ENCODE peak calls at places on chromosome 16, in ten cellular contexts. One of them, this sample, is unnamed.

GRCh38 chr16:20898938-20899502 is 1.1 kb downstream of the DCUN1D3 start:
- DNase-seq in mucosa of descending colon: no peak
- DNase-seq in CD8-positive, alpha-beta T cell: no peak
- DNase-seq in A549: no peak
- DNase-seq in bronchial epithelial cell: peak
- DNase-seq in BE2C: no peak
- DNase-seq in thoracic aorta: no peak
- DNase-seq in B cell: no peak
- DNase-seq in BJ: peak
- DNase-seq in progenitor cell of endocrine pancreas: no peak
- DNase-seq in this sample: no peak

GRCh38 chr16:27291722-27292240 is 22.0 kb upstream of the IL4R start:
- DNase-seq in A549: no peak
- DNase-seq in mucosa of descending colon: no peak
- DNase-seq in thoracic aorta: no peak
- DNase-seq in BE2C: no peak
- DNase-seq in bronchial epithelial cell: no peak
- DNase-seq in BJ: no peak
- DNase-seq in B cell: no peak
- DNase-seq in CD8-positive, alpha-beta T cell: no peak
- DNase-seq in progenitor cell of endocrine pancreas: no peak
- DNase-seq in this sample: no peak

GRCh38 chr16:886084-886543 is 84.7 kb downstream of the LMF1 start:
- DNase-seq in thoracic aorta: no peak
- DNase-seq in mucosa of descending colon: peak
- DNase-seq in BJ: no peak
- DNase-seq in progenitor cell of endocrine pancreas: no peak
- DNase-seq in A549: no peak
- DNase-seq in bronchial epithelial cell: no peak
- DNase-seq in B cell: no peak
- DNase-seq in BE2C: peak
- DNase-seq in CD8-positive, alpha-beta T cell: no peak
- DNase-seq in this sample: no peak

GRCh38 chr16:56918467-56919012 is 13.4 kb upstream of the HERPUD1 start:
- DNase-seq in progenitor cell of endocrine pancreas: no peak
- DNase-seq in A549: no peak
- DNase-seq in BJ: no peak
- DNase-seq in CD8-positive, alpha-beta T cell: no peak
- DNase-seq in mucosa of descending colon: no peak
- DNase-seq in B cell: no peak
- DNase-seq in BE2C: no peak
- DNase-seq in bronchial epithelial cell: no peak
- DNase-seq in thoracic aorta: no peak
- DNase-seq in this sample: no peak

GRCh38 chr16:66903544-66904427 is 14.9 kb downstream of the CDH16 start:
- DNase-seq in A549: peak
- DNase-seq in progenitor cell of endocrine pancreas: no peak
- DNase-seq in bronchial epithelial cell: no peak
- DNase-seq in BE2C: peak
- DNase-seq in B cell: no peak
- DNase-seq in BJ: no peak
- DNase-seq in thoracic aorta: no peak
- DNase-seq in CD8-positive, alpha-beta T cell: no peak
- DNase-seq in mucosa of descending colon: peak
- DNase-seq in this sample: no peak

GRCh38 chr16:10080031-10080772 is 102.0 kb downstream of the GRIN2A start:
- DNase-seq in A549: no peak
- DNase-seq in thoracic aorta: peak
- DNase-seq in mucosa of descending colon: no peak
- DNase-seq in bronchial epithelial cell: peak
- DNase-seq in B cell: no peak
- DNase-seq in BE2C: no peak
- DNase-seq in progenitor cell of endocrine pancreas: peak
- DNase-seq in BJ: peak
- DNase-seq in CD8-positive, alpha-beta T cell: no peak
- DNase-seq in this sample: peak

GRCh38 chr16:88798073-88798472 is 5.5 kb upstream of the CDT1 start:
- DNase-seq in BE2C: no peak
- DNase-seq in B cell: no peak
- DNase-seq in thoracic aorta: no peak
- DNase-seq in CD8-positive, alpha-beta T cell: no peak
- DNase-seq in bronchial epithelial cell: no peak
- DNase-seq in BJ: no peak
- DNase-seq in progenitor cell of endocrine pancreas: no peak
- DNase-seq in A549: no peak
- DNase-seq in mucosa of descending colon: no peak
- DNase-seq in this sample: no peak

GRCh38 chr16:56262879-56263245 is 71.6 kb downstream of the GNAO1 start:
- DNase-seq in bronchial epithelial cell: no peak
- DNase-seq in progenitor cell of endocrine pancreas: no peak
- DNase-seq in B cell: peak
- DNase-seq in BE2C: no peak
- DNase-seq in BJ: no peak
- DNase-seq in thoracic aorta: no peak
- DNase-seq in mucosa of descending colon: no peak
- DNase-seq in A549: no peak
- DNase-seq in CD8-positive, alpha-beta T cell: no peak
- DNase-seq in this sample: no peak

GRCh38 chr16:86590501-86591144 is 12.3 kb downstream of the FOXL1 start:
- DNase-seq in CD8-positive, alpha-beta T cell: no peak
- DNase-seq in A549: no peak
- DNase-seq in mucosa of descending colon: no peak
- DNase-seq in BJ: peak
- DNase-seq in thoracic aorta: no peak
- DNase-seq in bronchial epithelial cell: peak
- DNase-seq in B cell: no peak
- DNase-seq in progenitor cell of endocrine pancreas: no peak
- DNase-seq in BE2C: no peak
- DNase-seq in this sample: peak

GRCh38 chr16:62038225-62038624 is 2.0 kb upstream of the CDH8 start:
- DNase-seq in progenitor cell of endocrine pancreas: no peak
- DNase-seq in BJ: no peak
- DNase-seq in thoracic aorta: no peak
- DNase-seq in mucosa of descending colon: no peak
- DNase-seq in bronchial epithelial cell: peak
- DNase-seq in BE2C: no peak
- DNase-seq in B cell: no peak
- DNase-seq in CD8-positive, alpha-beta T cell: no peak
- DNase-seq in A549: no peak
- DNase-seq in this sample: no peak

GRCh38 chr16:62036101-62036806 is at the start of gene CDH8:
- DNase-seq in A549: no peak
- DNase-seq in mucosa of descending colon: no peak
- DNase-seq in BE2C: no peak
- DNase-seq in CD8-positive, alpha-beta T cell: no peak
- DNase-seq in BJ: no peak
- DNase-seq in progenitor cell of endocrine pancreas: peak
- DNase-seq in thoracic aorta: no peak
- DNase-seq in B cell: no peak
- DNase-seq in bronchial epithelial cell: no peak
- DNase-seq in this sample: no peak

GRCh38 chr16:62036807-62037135 is 533 bp upstream of the CDH8 start:
- DNase-seq in BE2C: no peak
- DNase-seq in progenitor cell of endocrine pancreas: no peak
- DNase-seq in A549: no peak
- DNase-seq in thoracic aorta: no peak
- DNase-seq in CD8-positive, alpha-beta T cell: no peak
- DNase-seq in bronchial epithelial cell: no peak
- DNase-seq in mucosa of descending colon: no peak
- DNase-seq in BJ: no peak
- DNase-seq in B cell: no peak
- DNase-seq in this sample: no peak

GRCh38 chr16:62038646-62039045 is 2.4 kb upstream of the CDH8 start:
- DNase-seq in thoracic aorta: no peak
- DNase-seq in BJ: no peak
- DNase-seq in mucosa of descending colon: no peak
- DNase-seq in CD8-positive, alpha-beta T cell: no peak
- DNase-seq in A549: no peak
- DNase-seq in B cell: no peak
- DNase-seq in BE2C: no peak
- DNase-seq in bronchial epithelial cell: no peak
- DNase-seq in progenitor cell of endocrine pancreas: no peak
- DNase-seq in this sample: no peak

DNA sequence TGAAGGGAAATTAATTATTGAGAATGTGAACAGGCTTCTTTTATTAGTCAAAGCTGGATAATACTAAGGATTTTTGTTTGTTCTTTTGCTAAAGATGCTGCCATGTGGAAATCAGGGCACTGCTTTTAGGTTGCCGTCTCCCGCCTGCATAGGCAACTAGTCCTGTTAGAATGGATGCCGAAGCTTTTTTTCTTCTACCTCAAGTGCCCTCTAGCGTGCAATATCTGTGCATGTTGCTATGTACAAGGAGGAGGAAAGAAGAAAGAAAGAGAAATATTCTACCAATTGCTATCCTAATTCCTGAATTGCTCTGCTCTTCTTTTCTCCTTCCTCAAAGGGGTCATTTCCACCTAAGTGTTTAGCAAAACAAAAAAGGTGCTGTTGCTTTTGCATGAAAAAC is 5.2 kb upstream of the CDH8 start:
- DNase-seq in progenitor cell of endocrine pancreas: peak
- DNase-seq in thoracic aorta: no peak
- DNase-seq in B cell: no peak
- DNase-seq in BE2C: no peak
- DNase-seq in A549: peak
- DNase-seq in mucosa of descending colon: no peak
- DNase-seq in BJ: no peak
- DNase-seq in bronchial epithelial cell: peak
- DNase-seq in CD8-positive, alpha-beta T cell: no peak
- DNase-seq in this sample: no peak
- TF ChIP-seq CTCF in progenitor cell of endocrine pancreas: peak
- TF ChIP-seq CTCF in thoracic aorta: peak
- TF ChIP-seq CTCF in B cell: no peak
- TF ChIP-seq CTCF in BE2C: peak
- TF ChIP-seq CTCF in A549: peak
- TF ChIP-seq CTCF in mucosa of descending colon: no peak
- TF ChIP-seq CTCF in BJ: peak
- TF ChIP-seq CTCF in bronchial epithelial cell: peak
- TF ChIP-seq CTCF in CD8-positive, alpha-beta T cell: no peak
- TF ChIP-seq CTCF in this sample: peak

GRCh38 chr16:8872071-8872470 is 3.3 kb upstream of the CARHSP1 start:
- DNase-seq in CD8-positive, alpha-beta T cell: no peak
- DNase-seq in thoracic aorta: no peak
- DNase-seq in B cell: no peak
- DNase-seq in BE2C: no peak
- DNase-seq in progenitor cell of endocrine pancreas: no peak
- DNase-seq in A549: no peak
- DNase-seq in mucosa of descending colon: no peak
- DNase-seq in bronchial epithelial cell: no peak
- DNase-seq in BJ: no peak
- DNase-seq in this sample: no peak

GRCh38 chr16:8872967-8873865 is 4.4 kb upstream of the CARHSP1 start:
- DNase-seq in bronchial epithelial cell: no peak
- DNase-seq in thoracic aorta: no peak
- DNase-seq in mucosa of descending colon: no peak
- DNase-seq in progenitor cell of endocrine pancreas: no peak
- DNase-seq in B cell: no peak
- DNase-seq in BE2C: no peak
- DNase-seq in CD8-positive, alpha-beta T cell: no peak
- DNase-seq in BJ: no peak
- DNase-seq in A549: no peak
- DNase-seq in this sample: no peak

GRCh38 chr16:8877894-8878522 is 4.1 kb upstream of the LITAFD start:
- DNase-seq in CD8-positive, alpha-beta T cell: no peak
- DNase-seq in bronchial epithelial cell: peak
- DNase-seq in B cell: no peak
- DNase-seq in BJ: no peak
- DNase-seq in BE2C: no peak
- DNase-seq in mucosa of descending colon: no peak
- DNase-seq in progenitor cell of endocrine pancreas: no peak
- DNase-seq in A549: no peak
- DNase-seq in thoracic aorta: no peak
- DNase-seq in this sample: no peak

GRCh38 chr16:8878523-8878911 is 3.6 kb upstream of the LITAFD start:
- DNase-seq in A549: no peak
- DNase-seq in BJ: peak
- DNase-seq in CD8-positive, alpha-beta T cell: no peak
- DNase-seq in mucosa of descending colon: no peak
- DNase-seq in thoracic aorta: no peak
- DNase-seq in progenitor cell of endocrine pancreas: no peak
- DNase-seq in B cell: no peak
- DNase-seq in BE2C: no peak
- DNase-seq in bronchial epithelial cell: peak
- DNase-seq in this sample: no peak

GRCh38 chr16:8874388-8874787 is 5.6 kb upstream of the CARHSP1 start:
- DNase-seq in A549: no peak
- DNase-seq in BE2C: no peak
- DNase-seq in B cell: no peak
- DNase-seq in CD8-positive, alpha-beta T cell: no peak
- DNase-seq in bronchial epithelial cell: no peak
- DNase-seq in progenitor cell of endocrine pancreas: no peak
- DNase-seq in BJ: no peak
- DNase-seq in thoracic aorta: no peak
- DNase-seq in mucosa of descending colon: no peak
- DNase-seq in this sample: no peak
- TF ChIP-seq CTCF in A549: no peak
- TF ChIP-seq CTCF in BE2C: no peak
- TF ChIP-seq CTCF in B cell: no peak
- TF ChIP-seq CTCF in CD8-positive, alpha-beta T cell: no peak
- TF ChIP-seq CTCF in bronchial epithelial cell: no peak
- TF ChIP-seq CTCF in progenitor cell of endocrine pancreas: no peak
- TF ChIP-seq CTCF in BJ: no peak
- TF ChIP-seq CTCF in thoracic aorta: no peak
- TF ChIP-seq CTCF in mucosa of descending colon: no peak
- TF ChIP-seq CTCF in this sample: no peak

GRCh38 chr16:11990672-11991390 is 14.3 kb downstream of the SNX29 start:
- DNase-seq in mucosa of descending colon: no peak
- DNase-seq in A549: no peak
- DNase-seq in progenitor cell of endocrine pancreas: no peak
- DNase-seq in BE2C: no peak
- DNase-seq in thoracic aorta: no peak
- DNase-seq in BJ: no peak
- DNase-seq in B cell: no peak
- DNase-seq in bronchial epithelial cell: no peak
- DNase-seq in CD8-positive, alpha-beta T cell: no peak
- DNase-seq in this sample: no peak
- TF ChIP-seq CTCF in mucosa of descending colon: no peak
- TF ChIP-seq CTCF in A549: no peak
- TF ChIP-seq CTCF in progenitor cell of endocrine pancreas: no peak
- TF ChIP-seq CTCF in BE2C: no peak
- TF ChIP-seq CTCF in thoracic aorta: no peak
- TF ChIP-seq CTCF in BJ: no peak
- TF ChIP-seq CTCF in B cell: no peak
- TF ChIP-seq CTCF in bronchial epithelial cell: no peak
- TF ChIP-seq CTCF in CD8-positive, alpha-beta T cell: no peak
- TF ChIP-seq CTCF in this sample: no peak

DNA sequence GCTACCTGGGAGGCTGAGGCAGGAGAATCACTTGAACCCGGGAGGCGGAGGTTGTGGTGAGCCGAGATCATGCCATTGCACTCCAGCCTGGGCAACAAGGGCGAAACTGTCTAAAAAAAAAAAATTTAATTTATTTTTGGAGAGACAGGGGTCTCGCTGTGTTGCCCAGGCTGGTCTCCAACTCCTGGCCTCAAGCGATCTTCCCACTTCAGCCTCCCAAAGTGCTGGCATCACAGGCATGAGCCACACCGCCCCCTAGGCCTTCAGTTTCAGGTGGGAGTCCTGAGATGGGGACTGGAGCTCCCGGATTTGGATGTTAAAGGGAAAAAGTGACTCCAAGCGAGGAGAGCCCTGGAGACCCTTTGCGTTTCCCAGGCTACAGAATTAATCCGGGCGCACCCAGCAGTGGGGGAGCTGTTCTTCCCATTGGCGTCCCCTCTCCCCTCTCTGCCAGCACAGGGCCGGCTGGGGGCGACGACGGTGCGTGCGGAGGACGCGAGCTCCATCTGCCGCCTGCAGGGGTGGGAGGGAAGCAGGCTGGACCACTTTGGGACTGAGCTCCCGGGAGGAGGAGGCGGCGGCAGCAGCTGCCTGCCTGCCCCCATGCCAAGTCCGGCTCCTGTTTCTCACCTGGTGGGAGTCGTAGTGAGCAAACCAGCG is 49.3 kb upstream of the USP7 start:
- DNase-seq in A549: no peak
- DNase-seq in mucosa of descending colon: no peak
- DNase-seq in BE2C: peak
- DNase-seq in BJ: no peak
- DNase-seq in CD8-positive, alpha-beta T cell: no peak
- DNase-seq in progenitor cell of endocrine pancreas: peak
- DNase-seq in bronchial epithelial cell: no peak
- DNase-seq in B cell: no peak
- DNase-seq in thoracic aorta: no peak
- DNase-seq in this sample: no peak
- TF ChIP-seq CTCF in A549: no peak
- TF ChIP-seq CTCF in mucosa of descending colon: no peak
- TF ChIP-seq CTCF in BE2C: peak
- TF ChIP-seq CTCF in BJ: peak
- TF ChIP-seq CTCF in CD8-positive, alpha-beta T cell: no peak
- TF ChIP-seq CTCF in progenitor cell of endocrine pancreas: no peak
- TF ChIP-seq CTCF in bronchial epithelial cell: no peak
- TF ChIP-seq CTCF in B cell: no peak
- TF ChIP-seq CTCF in thoracic aorta: no peak
- TF ChIP-seq CTCF in this sample: no peak

This sample was measured in tibial artery.